ENCODE peak calls at places on chromosomes 12 and 14, in six cellular contexts. N is epithelial cell of prostate, Z is fibroblast of mammary gland, R is SK-MEL-5, M is astrocyte of the cerebellum, J is Peyer's patch. H is an unnamed sample.

GRCh38 chr14:93787465-93788306 is 599 bp downstream of the PRIMA1 start:
- DNase-seq in Z (no peak), R (no peak), N (no peak), J (no peak), M (no peak), H (no peak)

GRCh38 chr12:132207083-132207775 is 63.0 kb downstream of the NOC4L start:
- DNase-seq in J (no peak), N (no peak), Z (no peak), M (no peak), R (no peak), H (no peak)

GRCh38 chr12:1201886-1202285 is 210.9 kb downstream of the ERC1 start:
- DNase-seq in M (no peak), J (no peak), N (no peak), R (no peak), Z (no peak), H (no peak)

GRCh38 chr12:100987552-100988277 is 193.1 kb downstream of the ANO4 start:
- DNase-seq in R (peak), Z (peak), N (no peak), M (peak), J (no peak), H (peak)

GRCh38 chr12:65740873-65741600 is 83.2 kb upstream of the HMGA2 start:
- DNase-seq in N (no peak), Z (peak), M (peak), R (peak), J (peak), H (peak)

GRCh38 chr14:101992708-101993107 is 28.3 kb downstream of the DYNC1H1 start:
- DNase-seq in J (no peak), R (no peak), Z (no peak), N (no peak), M (no peak), H (no peak)

GRCh38 chr12:128798543-128799341 is 25.0 kb downstream of the SLC15A4 start:
- DNase-seq in R (no peak), N (no peak), M (no peak), J (no peak), Z (no peak), H (no peak)

GRCh38 chr14:87153901-87154300 is 839.1 kb downstream of the GALC start:
- DNase-seq in J (no peak), Z (no peak), R (no peak), N (no peak), M (no peak), H (no peak)

GRCh38 chr14:24310666-24311604 is at the start of gene LTB4R:
- DNase-seq in N (no peak), Z (peak), R (no peak), J (peak), M (peak), H (peak)

GRCh38 chr14:37994846-37995372 is 212.8 kb upstream of the SSTR1 start:
- DNase-seq in R (no peak), Z (no peak), M (no peak), J (no peak), N (no peak), H (no peak)

GRCh38 chr14:69092840-69093422 is 60.0 kb downstream of the DCAF5 start:
- DNase-seq in Z (no peak), R (no peak), J (no peak), M (no peak), N (no peak), H (peak)

H was measured in fibroblast of villous mesenchyme.